ENCODE peak calls at places on chromosomes 7 and 10, in four cellular contexts. S is CD8-positive, alpha-beta T cell; X is cardiac fibroblast; I is A549. R is an unnamed sample.

GRCh38 chr10:124642076-124642710 is 102.0 kb downstream of the FAM53B start:
- DNase-seq in S (no peak), X (no peak), I (no peak), R (no peak)

GRCh38 chr10:10196701-10197100 is 821.0 kb upstream of the CELF2 start:
- DNase-seq in S (no peak), X (no peak), I (no peak), R (no peak)

GRCh38 chr10:29328988-29329387 is 40.1 kb downstream of the LYZL1 start:
- DNase-seq in S (no peak), X (no peak), I (no peak), R (peak; percentile 36)

GRCh38 chr7:1192171-1192676 is 32.2 kb upstream of the ZFAND2A start:
- DNase-seq in S (no peak), X (peak; percentile 95), I (peak; percentile 50), R (no peak)

GRCh38 chr10:15387021-15387420 is 15.9 kb upstream of the FAM171A1 start:
- DNase-seq in S (no peak), X (no peak), I (no peak), R (no peak)

GRCh38 chr10:84895541-84895940 is 567.2 kb downstream of the CCSER2 start:
- DNase-seq in S (no peak), X (no peak), I (no peak), R (no peak)

GRCh38 chr7:157250605-157251228 is 86.1 kb upstream of the DNAJB6 start:
- DNase-seq in S (no peak), X (peak; percentile 83), I (peak; percentile 73), R (no peak)

GRCh38 chr7:72416846-72417245 is 4.7 kb upstream of the CALN1 start:
- DNase-seq in S (no peak), X (no peak), I (no peak), R (no peak)

GRCh38 chr7:140033779-140034363 is 28.9 kb downstream of the PARP12 start:
- DNase-seq in S (no peak), X (peak; percentile 76), I (no peak), R (no peak)

GRCh38 chr10:34538291-34538829 is 276.7 kb downstream of the PARD3 start:
- DNase-seq in S (no peak), X (peak; percentile 54), I (peak; percentile 45), R (no peak)

GRCh38 chr10:34540492-34540891 is 274.6 kb downstream of the PARD3 start:
- DNase-seq in S (no peak), X (no peak), I (no peak), R (no peak)

GRCh38 chr10:34535872-34536271 is 279.2 kb downstream of the PARD3 start:
- DNase-seq in S (no peak), X (no peak), I (no peak), R (no peak)

GRCh38 chr10:34539533-34540315 is 275.4 kb downstream of the PARD3 start:
- DNase-seq in S (no peak), X (peak; percentile 65), I (peak; percentile 56), R (no peak)

DNA sequence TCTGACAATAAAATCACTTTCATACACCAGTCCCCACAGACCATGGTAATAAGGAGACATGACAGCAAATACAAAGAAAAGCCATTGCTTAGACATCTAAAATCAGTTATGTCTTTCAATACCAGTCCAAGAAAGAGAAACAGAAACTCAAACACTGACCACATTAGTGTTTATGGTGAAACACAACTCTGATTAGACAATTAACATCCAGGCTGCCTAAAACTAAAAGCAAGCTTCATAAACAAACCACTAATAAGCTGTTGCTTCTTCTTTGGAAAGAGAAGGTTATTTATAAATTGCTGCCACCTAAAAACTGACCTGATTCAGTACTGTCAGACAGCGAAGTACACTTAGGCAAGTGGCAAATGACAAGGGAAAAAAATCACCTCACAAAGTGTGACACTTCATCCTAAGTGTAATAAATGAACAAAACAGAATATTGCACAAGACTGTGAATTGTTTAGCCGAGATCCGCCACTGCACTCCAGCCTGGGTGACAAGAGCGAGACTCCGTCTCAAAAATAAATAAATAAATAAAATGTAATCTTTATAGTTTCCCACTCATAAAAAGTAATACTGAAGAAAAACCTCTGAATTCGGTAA is 277.4 kb downstream of the PARD3 start:
- DNase-seq in S (no peak), X (no peak), I (no peak), R (no peak)
- H3K4me3 ChIP-seq in S (no peak overlapping the region), X (no peak overlapping the region), I (peak overlapping the region; percentile 31), R (no peak overlapping the region)

GRCh38 chr10:847868-848267 is 83.6 kb downstream of the LARP4B start:
- DNase-seq in S (no peak), X (no peak), I (peak; percentile 16), R (no peak)
- TF ChIP-seq CTCF in S (no peak), X (no peak), I (no peak), R (peak; percentile 24)

DNA sequence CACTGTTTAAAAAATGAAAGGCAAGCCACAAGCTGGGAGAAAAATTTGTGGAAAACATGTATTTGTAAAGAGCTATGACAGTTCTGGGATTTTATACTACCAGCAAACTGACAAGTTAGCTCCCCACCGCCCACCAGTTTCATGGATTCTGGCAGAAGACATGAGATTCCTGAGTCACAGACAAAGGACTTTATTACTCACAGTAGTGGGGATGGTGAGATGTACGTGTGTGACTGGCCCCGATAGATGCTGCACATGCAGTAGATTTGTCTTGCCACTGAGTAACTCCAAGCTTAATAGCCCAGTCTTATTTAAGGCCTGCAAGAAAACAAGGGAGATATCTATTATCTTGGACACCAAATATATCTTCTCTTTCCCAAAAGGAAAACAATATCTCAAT is 281.7 kb downstream of the AHR start:
- DNase-seq in S (no peak), X (peak; percentile 84), I (no peak), R (no peak)
- H3K4me3 ChIP-seq in S (no peak overlapping the region), X (no peak overlapping the region), I (no peak overlapping the region), R (no peak overlapping the region)

GRCh38 chr10:72694476-72695369 is 2.8 kb downstream of the MCU start:
- DNase-seq in S (no peak), X (peak; percentile 68), I (peak; percentile 79), R (no peak)
- TF ChIP-seq CTCF in S (no peak), X (peak; percentile 46), I (peak; percentile 62), R (peak; percentile 69)

GRCh38 chr10:101837753-101838152 is 5.8 kb downstream of the KCNIP2 start:
- DNase-seq in S (no peak), X (no peak), I (no peak), R (no peak)

GRCh38 chr10:101838416-101838970 is 5.1 kb downstream of the KCNIP2 start:
- DNase-seq in S (no peak), X (no peak), I (no peak), R (no peak)

GRCh38 chr10:101840102-101840684 is 3.4 kb downstream of the KCNIP2 start:
- DNase-seq in S (no peak), X (peak; percentile 29), I (no peak), R (no peak)

GRCh38 chr10:101839421-101840063 is 4.1 kb downstream of the KCNIP2 start:
- DNase-seq in S (peak; percentile 28), X (no peak), I (no peak), R (no peak)

DNA sequence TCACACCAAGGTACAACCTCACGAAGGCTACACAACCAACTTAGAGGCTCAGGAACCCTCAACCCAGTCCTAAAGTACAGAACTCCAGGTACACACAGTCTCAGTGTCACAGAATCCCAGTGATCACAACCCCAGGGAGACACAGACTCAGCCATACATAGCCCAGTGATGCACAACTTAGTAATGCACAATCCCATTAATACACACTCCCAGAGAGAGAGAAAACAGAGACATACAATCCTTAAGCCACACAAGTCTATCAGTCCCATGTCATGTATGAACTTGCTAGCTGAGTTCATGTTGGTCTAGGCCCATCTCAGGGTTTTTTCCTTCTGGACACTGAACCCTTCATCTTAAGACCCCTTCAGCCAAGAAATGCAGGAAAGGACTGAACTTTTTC is 4.6 kb downstream of the KCNIP2 start:
- DNase-seq in S (no peak), X (no peak), I (no peak), R (no peak)
- H3K4me3 ChIP-seq in S (no peak overlapping the region), X (no peak overlapping the region), I (no peak overlapping the region), R (no peak overlapping the region)

GRCh38 chr7:7742223-7742622 is 23.8 kb upstream of the RPA3 start:
- DNase-seq in S (no peak), X (no peak), I (no peak), R (no peak)
- TF ChIP-seq CTCF in S (no peak), X (no peak), I (no peak), R (no peak)